ENCODE peak calls at places on chromosome 6, in seven cellular contexts. I is prostate gland, H is endothelial cell of umbilical vein, A is stomach, M is sigmoid colon, L is Panc1, G is HL-60. S is an unnamed sample.

GRCh38 chr6:27565839-27566779 is 93.2 kb upstream of the ZNF184 start:
- DNase-seq in L (no peak), H (no peak), I (no peak), M (no peak), G (no peak), A (no peak), S (no peak)

GRCh38 chr6:143555582-143555981 is 44.1 kb upstream of the FUCA2 start:
- DNase-seq in M (no peak), A (no peak), L (no peak), G (no peak), H (no peak), I (no peak), S (no peak)

GRCh38 chr6:137487181-137487910 is 6.8 kb downstream of the OLIG3 start:
- DNase-seq in H (no peak), I (no peak), A (no peak), G (no peak), M (no peak), L (no peak), S (no peak)

GRCh38 chr6:148628251-148628650 is 118.6 kb upstream of the UST start:
- DNase-seq in G (no peak), H (no peak), I (no peak), L (no peak), A (no peak), M (no peak), S (no peak)

GRCh38 chr6:24980507-24981384 is 45.0 kb upstream of the RIPOR2 start:
- DNase-seq in M (no peak), I (no peak), G (no peak), L (no peak), H (no peak), A (no peak), S (no peak)

GRCh38 chr6:31473780-31474725 is 23.9 kb upstream of the MICB start:
- DNase-seq in I (no peak), A (no peak), G (no peak), L (no peak), M (no peak), H (peak), S (no peak)

GRCh38 chr6:28929887-28930620 is 6.3 kb upstream of the TRIM27 start:
- DNase-seq in L (no peak), I (no peak), M (no peak), G (no peak), H (no peak), A (no peak), S (no peak)

GRCh38 chr6:10393544-10394225 is 21.2 kb downstream of the TFAP2A start:
- DNase-seq in A (no peak), G (peak), M (no peak), I (no peak), L (no peak), H (no peak), S (no peak)

GRCh38 chr6:11815231-11815630 is 36.6 kb upstream of the ADTRP start:
- DNase-seq in G (no peak), H (no peak), A (no peak), L (no peak), I (no peak), M (no peak), S (no peak)

GRCh38 chr6:134738486-134738885 is 211.4 kb downstream of the ALDH8A1 start:
- DNase-seq in M (no peak), L (no peak), I (no peak), A (no peak), G (no peak), H (no peak), S (no peak)

GRCh38 chr6:69768664-69769063 is 28.1 kb downstream of the LMBRD1 start:
- DNase-seq in I (no peak), A (no peak), M (no peak), G (no peak), H (no peak), L (no peak), S (no peak)
- TF ChIP-seq CTCF in I (no peak), A (no peak), M (no peak), G (no peak), H (no peak), L (peak), S (no peak)

GRCh38 chr6:157811476-157812173 is 11.4 kb upstream of the SNX9 start:
- DNase-seq in H (peak), L (no peak), A (no peak), I (no peak), M (no peak), G (no peak), S (peak)

GRCh38 chr6:157813191-157813590 is 9.9 kb upstream of the SNX9 start:
- DNase-seq in M (peak), H (no peak), A (no peak), G (no peak), L (no peak), I (no peak), S (no peak)

GRCh38 chr6:157814883-157815282 is 8.2 kb upstream of the SNX9 start:
- DNase-seq in I (no peak), M (no peak), G (peak), A (no peak), H (no peak), L (no peak), S (no peak)

GRCh38 chr6:157812425-157813171 is 10.4 kb upstream of the SNX9 start:
- DNase-seq in L (no peak), A (no peak), G (no peak), I (no peak), H (no peak), M (no peak), S (no peak)

DNA sequence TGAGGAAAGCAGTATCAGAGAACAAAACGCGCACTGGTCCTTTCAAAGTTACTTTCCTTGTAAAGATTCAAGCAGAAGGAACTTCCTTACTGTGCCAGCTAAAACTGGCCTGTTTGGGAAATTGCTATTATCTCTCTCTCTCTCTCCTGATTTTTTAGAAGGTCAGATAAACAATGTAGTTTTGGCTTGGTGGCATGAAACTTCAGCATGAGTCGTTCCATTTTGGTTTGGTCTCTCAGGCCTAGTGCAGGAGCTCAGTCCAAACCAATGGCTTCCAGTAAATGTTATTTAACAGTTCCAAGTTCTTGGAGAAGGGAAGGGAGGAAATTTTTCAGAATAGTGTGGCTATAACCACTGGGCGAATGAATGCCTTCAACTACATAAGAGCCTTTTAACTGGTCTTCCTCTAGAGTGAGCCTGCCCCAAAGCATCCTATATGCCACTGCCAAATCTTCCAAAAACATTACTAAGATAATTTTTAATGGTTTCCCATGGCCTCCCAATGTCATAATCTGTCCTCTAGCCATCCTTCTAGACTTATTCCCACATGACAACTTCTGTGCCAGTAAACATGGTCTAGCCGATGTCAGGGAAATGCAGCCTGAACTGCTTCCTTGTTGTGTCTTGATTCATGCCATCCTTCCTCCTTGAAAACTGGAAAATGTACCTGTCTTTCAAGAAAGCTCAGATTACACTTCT is 9.1 kb upstream of the SNX9 start:
- DNase-seq in H (peak), A (no peak), M (no peak), I (no peak), G (no peak), L (no peak), S (no peak)
- TF ChIP-seq POLR2AphosphoS5 in H (no peak), A (peak), M (no peak), I (no peak), G (no peak), L (no peak), S (peak)

GRCh38 chr6:117346142-117346930 is 79.4 kb downstream of the ROS1 start:
- DNase-seq in M (no peak), G (no peak), L (no peak), A (no peak), I (no peak), H (peak), S (no peak)
- TF ChIP-seq CTCF in M (no peak), G (no peak), L (peak), A (peak), I (peak), H (no peak), S (no peak)

DNA sequence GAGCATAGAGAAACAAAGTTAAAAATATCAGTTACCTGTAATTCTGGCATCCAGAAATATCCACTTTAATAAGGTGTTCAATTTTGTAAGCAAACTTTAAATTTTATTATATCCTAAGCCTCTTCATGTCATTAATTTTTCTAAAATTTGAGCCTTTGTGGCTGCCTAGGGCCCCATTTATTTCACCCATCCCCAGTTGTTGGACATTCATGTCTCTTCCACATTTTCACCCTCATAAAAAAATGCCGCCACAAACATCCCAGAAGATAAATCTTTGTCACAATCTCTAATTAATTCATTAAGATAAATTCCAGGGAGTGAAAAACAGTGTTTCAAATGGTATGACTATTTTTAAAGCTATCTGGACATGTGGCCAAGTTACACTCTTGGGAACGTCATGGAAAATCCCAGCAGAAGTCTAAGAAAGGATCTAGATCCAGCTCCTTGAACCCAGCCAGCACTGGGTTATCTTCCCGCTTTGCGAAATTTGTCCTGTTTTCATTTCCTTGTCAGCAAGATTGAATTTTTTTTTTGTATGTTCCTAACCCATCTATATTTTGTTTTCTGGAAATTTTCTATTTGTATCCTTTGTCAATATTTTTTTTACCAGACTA is 97.2 kb downstream of the TMEM242 start:
- DNase-seq in A (no peak), M (no peak), L (no peak), I (no peak), G (no peak), H (peak), S (peak)
- TF ChIP-seq POLR2AphosphoS5 in A (no peak), M (no peak), L (no peak), I (no peak), G (no peak), H (no peak), S (no peak)

DNA sequence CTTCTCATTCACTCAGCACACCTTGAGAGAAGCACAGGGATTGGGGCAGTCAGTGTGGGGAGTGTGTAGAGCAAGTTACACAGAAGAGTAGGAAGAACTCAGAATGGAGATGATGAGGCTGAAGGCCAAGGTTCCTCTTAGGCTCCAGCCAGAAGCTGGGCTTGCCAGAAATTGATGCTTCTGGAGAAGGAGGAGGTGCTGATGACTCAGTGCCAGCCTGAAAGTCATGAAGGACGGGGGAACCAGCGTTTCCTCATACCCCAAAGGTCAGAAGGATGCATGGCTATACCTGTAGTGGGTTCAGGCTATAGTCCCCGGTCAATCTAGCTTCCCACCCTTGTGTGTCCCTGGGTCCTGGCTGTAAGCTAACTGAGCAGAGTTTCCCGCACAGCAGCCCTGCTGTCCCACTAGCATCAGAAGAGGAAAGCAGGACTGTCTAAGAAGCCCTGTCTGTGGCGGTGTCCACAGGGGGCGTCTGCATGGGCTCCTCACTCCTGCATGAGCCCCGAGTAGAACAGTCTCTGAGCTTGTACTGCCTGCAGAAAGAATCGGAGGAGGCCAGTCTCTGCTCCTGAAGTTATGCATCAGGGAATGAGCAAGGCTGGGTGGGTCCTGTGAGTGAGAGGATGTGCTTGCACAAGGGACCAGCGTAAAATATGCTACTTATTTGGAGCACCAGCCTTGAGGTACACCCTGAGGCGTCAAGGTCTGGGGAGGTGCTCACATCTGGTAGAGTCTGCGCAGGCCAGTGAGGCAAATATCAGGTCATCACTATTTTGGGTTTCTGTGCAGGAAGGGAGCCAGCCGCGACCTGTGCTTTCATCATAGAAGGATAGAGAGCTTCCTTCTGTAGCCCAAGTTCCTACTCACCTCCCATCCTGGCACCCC is 148.5 kb downstream of the MRPL14 start:
- DNase-seq in M (no peak), A (no peak), I (no peak), L (no peak), G (no peak), H (no peak), S (peak)
- TF ChIP-seq CTCF in M (no peak), A (no peak), I (no peak), L (no peak), G (no peak), H (no peak), S (no peak)

GRCh38 chr6:63930848-63931247 is 295.2 kb downstream of the PHF3 start:
- DNase-seq in A (no peak), I (no peak), G (no peak), H (no peak), L (no peak), M (no peak), S (no peak)

GRCh38 chr6:63936399-63936798 is 300.8 kb downstream of the PHF3 start:
- DNase-seq in A (no peak), H (no peak), I (no peak), L (no peak), G (no peak), M (no peak), S (no peak)

GRCh38 chr6:63935732-63936131 is 300.1 kb downstream of the PHF3 start:
- DNase-seq in G (no peak), L (no peak), A (no peak), I (no peak), M (no peak), H (no peak), S (no peak)
- TF ChIP-seq POLR2AphosphoS5 in G (no peak), L (no peak), A (no peak), I (no peak), M (no peak), H (no peak), S (no peak)

DNA sequence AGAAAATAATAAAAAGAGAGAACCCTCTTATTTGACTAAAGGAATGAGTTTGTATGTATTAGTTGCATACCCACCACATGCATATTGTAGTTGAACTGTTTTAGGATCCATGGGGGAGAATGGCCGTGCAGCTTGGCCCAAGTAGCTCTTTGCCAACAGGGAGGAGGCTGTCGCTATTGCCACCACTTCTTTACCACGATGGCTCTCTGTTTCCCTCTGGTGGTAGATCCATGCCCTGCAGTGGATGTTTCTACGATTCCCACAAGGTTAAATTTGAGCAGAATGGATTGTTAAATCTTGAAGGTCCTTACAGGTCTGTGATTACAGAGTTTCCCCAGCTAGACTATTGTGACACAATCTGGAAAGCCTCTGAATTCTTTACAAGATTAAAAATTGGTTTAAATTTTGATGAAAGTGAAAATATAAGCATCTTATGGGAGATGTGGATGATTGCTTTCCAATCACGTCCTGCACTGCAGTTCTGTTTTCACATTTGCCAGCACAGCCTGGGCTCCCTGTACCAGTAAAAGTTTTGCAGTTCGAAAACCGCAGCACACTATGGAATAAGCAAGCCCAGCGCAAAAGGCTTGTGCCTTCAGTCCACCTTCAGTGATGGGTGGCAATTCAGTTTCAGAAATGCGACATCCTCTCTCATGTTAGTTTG is 34.4 kb upstream of the FNDC1 start:
- DNase-seq in H (peak), I (peak), M (no peak), A (peak), G (peak), L (peak), S (no peak)
- TF ChIP-seq CTCF in H (peak), I (peak), M (peak), A (peak), G (peak), L (peak), S (peak)

DNA sequence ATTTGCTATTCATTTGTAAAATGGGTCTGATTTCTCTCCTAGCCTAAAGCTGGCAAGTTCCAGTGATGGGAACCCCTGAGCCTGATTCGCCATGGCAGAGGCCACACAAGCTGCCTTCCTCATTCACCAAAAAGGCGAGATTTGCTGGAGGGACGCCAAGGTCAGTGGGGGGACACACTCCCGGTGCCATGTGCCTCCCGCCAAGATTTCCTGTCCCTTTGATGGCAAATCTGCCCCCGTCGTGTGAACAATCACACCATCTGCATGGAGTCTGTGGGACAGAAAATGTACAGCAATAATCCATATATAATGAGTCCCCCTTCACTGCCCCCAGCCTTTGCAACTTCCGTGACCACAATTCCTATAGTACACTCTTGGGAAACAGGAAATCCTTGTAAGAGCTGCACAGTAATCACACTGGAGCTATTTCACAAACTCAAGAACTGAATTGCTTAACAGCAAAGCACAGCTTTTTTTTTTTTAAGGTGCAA is 15.7 kb upstream of the IGF2R start:
- DNase-seq in M (peak), H (peak), G (peak), I (no peak), L (no peak), A (peak), S (no peak)
- TF ChIP-seq POLR2AphosphoS5 in M (no peak), H (no peak), G (peak), I (no peak), L (no peak), A (peak), S (no peak)

GRCh38 chr6:166955121-166955864 is 1.1 kb downstream of the RNASET2 start:
- DNase-seq in G (peak), M (peak), H (no peak), L (no peak), A (peak), I (no peak), S (no peak)

GRCh38 chr6:166955865-166956443 is 396 bp downstream of the RNASET2 start:
- DNase-seq in H (no peak), I (no peak), M (no peak), G (peak), L (no peak), A (peak), S (no peak)

GRCh38 chr6:166957805-166958076 is 1.4 kb upstream of the RNASET2 start:
- DNase-seq in H (no peak), M (no peak), G (no peak), I (no peak), A (no peak), L (no peak), S (no peak)

GRCh38 chr6:166957087-166957804 is 896 bp upstream of the RNASET2 start:
- DNase-seq in M (peak), H (no peak), G (peak), L (no peak), I (peak), A (peak), S (no peak)

DNA sequence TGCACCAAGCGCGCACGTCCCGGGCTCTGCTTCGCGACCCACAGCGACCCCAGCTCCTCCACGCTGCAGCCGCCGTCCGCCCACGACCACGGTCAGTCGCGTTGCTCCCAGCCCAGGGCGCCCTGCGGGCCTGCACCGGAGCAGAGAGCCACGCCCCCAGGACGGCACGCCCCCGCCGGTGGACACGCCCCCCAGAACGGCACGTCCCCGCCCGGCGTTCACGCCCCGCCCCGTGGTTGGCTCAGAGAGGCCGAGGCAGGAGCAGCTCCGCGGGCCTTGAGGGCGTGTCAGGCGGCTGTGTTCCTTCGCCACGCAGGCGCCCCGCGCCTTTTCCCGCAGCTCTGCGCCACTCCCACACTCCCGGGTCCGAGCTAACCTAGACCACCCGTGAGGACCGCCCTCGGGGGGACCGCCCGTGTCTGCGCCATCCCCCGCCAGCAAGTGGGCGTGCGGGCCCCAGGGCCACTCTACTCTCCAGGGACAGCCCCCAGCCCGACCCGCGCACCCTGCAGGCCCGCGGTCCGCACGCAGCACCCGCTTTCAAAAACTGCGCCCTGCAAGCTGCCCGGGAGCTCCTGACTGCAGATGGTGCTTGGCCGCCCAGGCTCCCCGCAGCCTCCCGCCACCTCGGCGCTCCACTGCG is at the start of gene RNASET2:
- DNase-seq in H (peak), A (peak), M (peak), I (peak), L (peak), G (peak), S (no peak)
- TF ChIP-seq CTCF in H (no peak), A (no peak), M (no peak), I (peak), L (no peak), G (no peak), S (no peak)